ENCODE peak calls at places on chromosomes 5 and 9, in four cellular contexts. M, X, P and K are unnamed samples.

GRCh38 chr5:8396756-8397155 is 527.8 kb downstream of the MTRR start:
- DNase-seq in X (no peak), M (no peak), P (no peak), K (no peak)

GRCh38 chr9:132826131-132826530 is 52.0 kb downstream of the AK8 start:
- DNase-seq in M (no peak), X (no peak), P (no peak), K (no peak)

GRCh38 chr9:98225015-98225442 is 30.4 kb downstream of the TBC1D2 start:
- DNase-seq in P (no peak), M (no peak), X (no peak), K (no peak)

GRCh38 chr9:7909537-7909936 is 110.0 kb upstream of the DMAC1 start:
- DNase-seq in X (no peak), M (no peak), P (no peak), K (no peak)

GRCh38 chr5:139063664-139064054 is 134.5 kb downstream of the SIL1 start:
- DNase-seq in X (no peak), P (no peak), M (no peak), K (no peak)

GRCh38 chr9:80146466-80146865 is 574.7 kb downstream of the TLE4 start:
- DNase-seq in X (no peak), M (no peak), P (no peak), K (no peak)

GRCh38 chr9:106947097-106947496 is 84.1 kb downstream of the ZNF462 start:
- DNase-seq in M (no peak), X (no peak), P (no peak), K (no peak)

GRCh38 chr9:78986446-78986845 is 585.3 kb upstream of the TLE4 start:
- DNase-seq in X (no peak), M (no peak), P (no peak), K (no peak)

GRCh38 chr5:34923694-34924461 is 5.5 kb upstream of the DNAJC21 start:
- DNase-seq in P (peak), X (peak), M (no peak), K (no peak)

GRCh38 chr5:108251350-108251749 is 130.5 kb downstream of the FBXL17 start:
- DNase-seq in P (no peak), M (no peak), X (no peak), K (no peak)

GRCh38 chr9:4214506-4214905 is 85.4 kb downstream of the GLIS3 start:
- DNase-seq in P (no peak), M (no peak), X (no peak), K (no peak)

GRCh38 chr9:76859860-76860259 is 46.1 kb downstream of the PRUNE2 start:
- DNase-seq in M (no peak), P (no peak), X (no peak), K (no peak)

GRCh38 chr9:14245901-14246525 is 67.9 kb downstream of the NFIB start:
- DNase-seq in M (no peak), X (no peak), P (no peak), K (no peak)

GRCh38 chr9:34123682-34124081 is 2.8 kb downstream of the DCAF12 start:
- DNase-seq in M (peak), P (no peak), X (peak), K (no peak)

GRCh38 chr5:82356808-82357671 is 78.9 kb upstream of the RPS23 start:
- DNase-seq in P (peak), M (no peak), X (peak), K (no peak)
- TF ChIP-seq POLR2AphosphoS5 in P (peak), M (peak), X (no peak), K (no peak)

DNA sequence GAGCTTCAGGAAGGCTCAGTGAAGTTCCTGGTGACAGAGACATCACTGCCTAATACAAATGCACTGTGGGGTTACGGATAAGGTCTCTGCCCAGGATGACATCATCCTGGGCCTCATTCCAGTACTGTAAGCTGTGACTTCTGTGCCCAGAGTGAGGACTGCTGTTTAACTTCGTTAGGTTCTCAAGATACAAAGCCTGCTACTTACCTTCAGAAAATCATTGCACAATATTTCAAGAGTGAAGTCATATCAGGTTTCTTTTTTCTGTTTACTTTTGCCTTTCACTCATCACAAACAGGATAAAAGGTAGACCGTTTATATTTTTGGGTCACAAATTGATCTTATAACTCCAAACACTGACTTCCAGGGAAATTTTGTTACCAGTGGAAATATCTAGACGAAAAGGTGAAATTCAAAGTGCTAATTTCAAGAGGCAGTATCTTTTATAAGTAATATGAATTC is 241.2 kb downstream of the PIK3R1 start:
- DNase-seq in M (no peak), P (no peak), X (no peak), K (no peak)
- TF ChIP-seq POLR2AphosphoS5 in M (no peak), P (no peak), X (no peak), K (no peak)

GRCh38 chr5:170501931-170502330 is 1.9 kb upstream of the KCNIP1 start:
- DNase-seq in X (no peak), P (no peak), M (no peak), K (no peak)

GRCh38 chr5:170498811-170499210 is 5.0 kb upstream of the KCNIP1 start:
- DNase-seq in X (no peak), P (no peak), M (no peak), K (no peak)

GRCh38 chr5:170501361-170501760 is 2.5 kb upstream of the KCNIP1 start:
- DNase-seq in X (no peak), P (no peak), M (no peak), K (no peak)

GRCh38 chr5:170497311-170498038 is 6.3 kb upstream of the KCNIP1 start:
- DNase-seq in P (no peak), M (no peak), X (no peak), K (no peak)

GRCh38 chr5:170499621-170500020 is 4.2 kb upstream of the KCNIP1 start:
- DNase-seq in P (no peak), M (no peak), X (no peak), K (no peak)
- TF ChIP-seq POLR2AphosphoS5 in P (no peak), M (no peak), X (no peak), K (no peak)

GRCh38 chr5:132828846-132829494 is 1.5 kb downstream of the SHROOM1 start:
- DNase-seq in P (no peak), M (no peak), X (no peak), K (no peak)

GRCh38 chr5:132831095-132831860 is 831 bp upstream of the SHROOM1 start:
- DNase-seq in X (no peak), M (no peak), P (no peak), K (no peak)

GRCh38 chr5:132830436-132831094 is at the start of gene SHROOM1:
- DNase-seq in X (no peak), M (peak), P (peak), K (peak)

GRCh38 chr5:132827943-132828673 is 2.3 kb downstream of the SHROOM1 start:
- DNase-seq in X (no peak), M (no peak), P (no peak), K (no peak)

DNA sequence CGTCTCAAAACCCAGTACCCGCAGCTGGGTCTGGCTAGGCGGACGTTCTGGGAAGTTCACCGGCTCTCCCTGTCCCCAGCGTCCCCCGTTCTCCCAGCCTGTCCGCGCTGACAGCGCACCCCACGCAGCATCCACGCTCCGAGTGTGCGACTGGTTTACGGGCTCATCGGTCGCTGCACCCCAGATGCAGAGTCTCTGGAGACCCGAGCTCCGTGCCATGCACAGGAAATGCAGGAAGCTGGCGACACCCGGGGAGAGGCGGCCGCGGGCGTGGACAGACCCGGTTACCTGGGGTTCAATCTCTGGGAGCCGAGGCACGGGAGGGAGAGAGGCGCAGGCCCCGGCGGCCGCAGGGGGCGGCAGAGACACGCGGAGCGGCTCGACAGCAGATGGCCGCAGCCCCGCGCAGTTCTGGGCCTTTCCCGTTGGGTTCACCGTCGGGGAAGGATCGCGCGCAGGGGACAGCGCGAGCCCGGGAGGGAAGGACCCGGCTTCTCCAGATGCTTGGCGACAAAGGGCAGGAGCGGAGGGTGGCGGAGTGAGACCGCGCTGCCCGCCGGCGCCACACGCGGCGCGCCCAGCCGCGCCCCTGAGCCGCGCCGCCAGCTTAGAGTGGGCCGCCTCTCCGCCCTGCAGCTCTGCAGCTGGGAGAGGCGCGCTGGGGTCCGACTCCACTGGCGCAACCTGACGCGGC is 558 bp downstream of the SHROOM1 start:
- DNase-seq in X (no peak), P (peak), M (peak), K (peak)
- TF ChIP-seq POLR2AphosphoS5 in X (no peak), P (no peak), M (peak), K (no peak)

GRCh38 chr9:129204840-129205239 is 26.8 kb upstream of the IER5L start:
- DNase-seq in X (no peak), M (no peak), P (no peak), K (no peak)

GRCh38 chr9:129201289-129201688 is 23.2 kb upstream of the IER5L start:
- DNase-seq in P (no peak), X (no peak), M (no peak), K (no peak)

GRCh38 chr9:129200255-129200654 is 22.2 kb upstream of the IER5L start:
- DNase-seq in X (no peak), M (no peak), P (no peak), K (no peak)

GRCh38 chr9:129203556-129203909 is 25.5 kb upstream of the IER5L start:
- DNase-seq in X (no peak), M (no peak), P (no peak), K (no peak)

GRCh38 chr9:129202613-129203555 is 24.8 kb upstream of the IER5L start:
- DNase-seq in X (peak), M (peak), P (peak), K (peak)
- TF ChIP-seq POLR2AphosphoS5 in X (no peak), M (peak), P (peak), K (no peak)

GRCh38 chr9:136861874-136862457 is 4.1 kb downstream of the EDF1 start:
- DNase-seq in X (no peak), P (no peak), M (peak), K (no peak)
- TF ChIP-seq POLR2AphosphoS5 in X (no peak), P (no peak), M (no peak), K (no peak)

DNA sequence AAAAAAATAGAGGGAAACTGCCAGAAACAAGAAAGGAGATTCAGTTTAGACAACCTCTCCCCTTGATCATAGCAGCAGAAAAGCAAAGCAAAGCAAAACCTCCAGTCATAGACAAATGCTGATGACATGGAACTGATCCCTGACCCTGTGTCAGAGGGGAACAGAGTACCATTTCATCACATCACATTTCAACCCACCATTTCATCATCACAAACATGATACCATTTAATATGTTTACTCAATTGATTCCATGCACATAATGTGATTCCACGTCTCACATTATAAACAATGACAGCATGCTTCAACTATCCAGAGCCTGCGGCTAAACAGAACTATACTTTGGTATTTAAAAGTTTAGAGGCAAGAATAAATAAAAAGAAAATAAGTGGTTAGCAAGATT is 28.7 kb upstream of the ACOT12 start:
- DNase-seq in P (no peak), M (no peak), X (no peak), K (no peak)
- TF ChIP-seq POLR2AphosphoS5 in P (no peak), M (no peak), X (no peak), K (no peak)

GRCh38 chr5:44808435-44809214 is at the start of gene MRPS30:
- DNase-seq in M (peak), X (peak), P (peak), K (peak)
- TF ChIP-seq POLR2AphosphoS5 in M (peak), X (peak), P (peak), K (peak)